ENCODE peak calls at places on chromosomes 3 and 15, in four cellular contexts. L is sigmoid colon, E is breast epithelium, W is mesenchymal stem cell. Q is an unnamed sample. For H3K27me3, the result is how much of the 10 kb centered on the place peaks cover.

GRCh38 chr3:177284383-177284881 is 87.2 kb upstream of the TBL1XR1 start:
- DNase-seq in W (peak), E (no peak), L (peak), Q (peak)

GRCh38 chr3:186099178-186099577 is 9.7 kb downstream of the ETV5 start:
- DNase-seq in W (peak), E (no peak), L (no peak), Q (peak)

GRCh38 chr15:65042776-65043322 is 2.3 kb upstream of the SLC51B start:
- DNase-seq in W (no peak), L (no peak), E (no peak), Q (no peak)

GRCh38 chr15:63497642-63498100 is 6.7 kb upstream of the USP3 start:
- DNase-seq in L (no peak), W (peak), E (no peak), Q (no peak)

GRCh38 chr15:91885054-91885453 is 31.5 kb downstream of the SLCO3A1 start:
- DNase-seq in E (no peak), L (no peak), W (no peak), Q (no peak)

GRCh38 chr15:101017041-101017754 is 98.0 kb downstream of the LRRK1 start:
- DNase-seq in W (no peak), L (peak), E (no peak), Q (no peak)

GRCh38 chr3:244041-244440 is 47.5 kb downstream of the CHL1 start:
- DNase-seq in E (no peak), W (no peak), L (no peak), Q (no peak)

GRCh38 chr3:128355549-128355930 is 111.2 kb downstream of the DNAJB8 start:
- DNase-seq in W (no peak), E (no peak), L (no peak), Q (no peak)

GRCh38 chr3:162729686-162730085 is 1233.1 kb downstream of the OTOL1 start:
- DNase-seq in W (no peak), E (no peak), L (no peak), Q (no peak)

GRCh38 chr15:41779662-41780157 is 5.4 kb downstream of the MAPKBP1 start:
- DNase-seq in E (no peak), W (peak), L (no peak), Q (no peak)

GRCh38 chr3:24220859-24221657 is 273.6 kb downstream of the THRB start:
- DNase-seq in W (peak), E (peak), L (peak), Q (peak)

GRCh38 chr3:49607105-49607591 is 52.9 kb downstream of the BSN start:
- DNase-seq in L (peak), E (peak), W (no peak), Q (peak)

GRCh38 chr3:36362973-36363372 is 17.3 kb upstream of the STAC start:
- DNase-seq in E (no peak), W (peak), L (no peak), Q (peak)

GRCh38 chr15:45100884-45101622 is 12.9 kb downstream of the DUOX2 start:
- DNase-seq in E (no peak), W (no peak), L (peak), Q (no peak)

GRCh38 chr3:88434001-88434400 is 284.2 kb downstream of the C3orf38 start:
- DNase-seq in W (no peak), L (no peak), E (no peak), Q (no peak)

GRCh38 chr3:193805448-193805847 is 212.4 kb downstream of the OPA1 start:
- DNase-seq in E (peak), W (peak), L (peak), Q (peak)

DNA sequence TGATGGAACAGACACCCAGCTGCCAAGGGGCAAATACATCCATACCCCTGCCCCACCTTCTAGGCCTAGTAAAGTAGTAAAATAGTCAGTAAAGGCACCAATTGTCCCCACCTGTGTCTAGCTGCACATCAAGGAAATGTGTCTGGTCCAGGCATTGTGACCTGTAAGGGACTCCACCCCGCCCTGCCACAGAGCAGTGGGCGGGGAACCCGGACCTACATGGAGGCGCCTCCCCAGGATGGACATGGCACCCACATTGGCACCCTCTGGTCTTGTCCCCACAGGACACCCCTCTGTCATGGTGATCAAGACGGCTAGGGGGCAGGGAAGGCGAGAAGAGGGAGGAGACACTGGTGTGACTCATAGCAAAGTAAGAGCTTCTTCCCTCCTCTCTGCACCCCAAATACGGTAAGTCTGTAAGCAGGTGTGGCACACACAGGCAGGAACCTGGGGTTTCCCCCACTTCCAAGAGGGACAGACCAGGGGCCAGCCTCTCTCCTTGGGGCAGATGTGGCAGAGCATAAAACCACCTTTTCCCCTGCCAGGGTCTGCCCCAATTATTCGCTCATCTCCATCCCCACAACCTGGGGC is 13.5 kb upstream of the LINGO1 start:
- DNase-seq in W (no peak), L (no peak), E (no peak), Q (peak)
- H3K27me3 ChIP-seq in W (half or more), L (under half), E (under half), Q (under half)

GRCh38 chr3:60192297-60193114 is 1058.7 kb downstream of the FHIT start:
- DNase-seq in L (no peak), E (no peak), W (no peak), Q (no peak)
- H3K4me3 ChIP-seq in L (no peak), E (no peak), W (no peak), Q (no peak)

GRCh38 chr3:13856006-13856405 is 23.9 kb downstream of the WNT7A start:
- DNase-seq in E (no peak), W (no peak), L (no peak), Q (no peak)
- H3K27me3 ChIP-seq in E (under half), W (under half), L (under half), Q (under half)

DNA sequence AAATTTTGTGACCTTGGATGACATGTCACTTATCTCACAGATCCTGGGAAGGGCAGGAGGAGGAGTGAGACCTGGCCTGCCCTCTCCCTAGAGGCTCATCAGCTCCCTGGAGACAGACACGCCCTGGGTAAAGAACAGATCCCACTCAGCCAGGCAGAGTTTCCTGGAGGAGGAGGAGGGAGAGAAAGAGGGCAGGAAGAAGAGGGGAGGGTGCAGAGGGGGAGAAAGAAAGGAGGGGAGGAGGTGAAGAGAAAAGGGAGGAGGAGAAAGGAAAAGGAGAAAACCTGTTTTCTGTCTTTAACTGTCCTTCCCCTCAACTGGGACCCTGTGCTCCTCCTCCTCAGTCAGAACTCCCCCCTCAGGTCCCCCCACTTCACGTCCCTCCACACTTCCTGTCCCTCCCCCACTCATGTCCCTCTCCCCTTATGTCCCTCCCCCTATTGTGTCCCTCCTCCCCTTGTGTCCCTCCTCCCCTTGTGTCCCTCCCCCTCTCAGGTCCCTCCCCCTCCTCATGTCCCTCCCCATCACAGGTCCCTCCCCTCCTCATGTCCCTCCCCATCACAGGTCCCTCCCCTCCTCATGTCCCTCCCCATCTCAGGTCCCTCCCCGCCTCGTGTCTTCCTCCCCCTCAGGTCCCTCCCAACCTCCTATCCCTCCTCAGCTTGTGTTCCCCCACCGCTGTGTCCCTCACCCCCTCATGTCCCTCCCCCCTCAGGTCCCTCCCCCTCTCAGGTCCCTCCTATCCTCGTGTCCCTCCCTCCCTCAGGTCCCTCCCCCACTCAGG is 52.3 kb upstream of the CGNL1 start:
- DNase-seq in L (no peak), E (peak), W (no peak), Q (peak)
- H3K4me3 ChIP-seq in L (no peak), E (peak), W (no peak), Q (no peak)

DNA sequence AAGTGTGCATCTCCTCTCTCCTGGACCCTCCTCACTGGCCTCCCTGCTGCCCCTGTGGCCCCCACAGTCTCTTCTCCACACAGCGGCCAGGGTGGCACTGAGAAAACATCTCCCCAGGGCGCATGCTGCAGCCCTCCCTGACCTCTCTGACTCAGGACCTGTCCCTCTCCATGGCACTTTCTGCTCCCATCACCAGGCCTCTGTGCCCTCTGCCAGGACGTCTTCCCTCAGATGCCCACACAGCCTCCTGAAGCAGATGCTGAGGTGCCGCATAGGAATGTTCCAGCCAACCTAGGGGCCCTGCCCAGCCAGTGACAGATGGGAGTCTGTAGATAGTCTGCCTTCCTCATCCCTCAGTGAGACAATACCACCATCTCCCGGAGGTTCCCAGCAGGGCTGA is 8.7 kb downstream of the MYL3 start:
- DNase-seq in L (peak), W (no peak), E (no peak), Q (no peak)
- H3K27me3 ChIP-seq in L (under half), W (under half), E (under half), Q (under half)

GRCh38 chr15:48177875-48178611 is at the start of gene MYEF2:
- DNase-seq in W (peak), L (peak), E (peak), Q (peak)

GRCh38 chr15:48176097-48176496 is 2.0 kb downstream of the MYEF2 start:
- DNase-seq in W (peak), L (no peak), E (no peak), Q (no peak)

GRCh38 chr15:48177383-48177874 is 666 bp downstream of the MYEF2 start:
- DNase-seq in E (no peak), L (no peak), W (peak), Q (peak)

GRCh38 chr15:48178612-48178931 is 477 bp upstream of the MYEF2 start:
- DNase-seq in W (no peak), E (no peak), L (no peak), Q (no peak)

GRCh38 chr15:48176957-48177356 is 1.1 kb downstream of the MYEF2 start:
- DNase-seq in L (no peak), W (no peak), E (no peak), Q (no peak)
- H3K4me3 ChIP-seq in L (peak), W (no peak), E (peak), Q (no peak)